ENCODE peak calls at places on chromosomes 7 and 10, in four cellular contexts. H is K562, G is GM12878, X is SK-N-SH. M is an unnamed sample.

GRCh38 chr7:157299613-157300405 is 37.0 kb upstream of the DNAJB6 start:
- DNase-seq in H (peak), G (no peak), X (peak), M (no peak)

GRCh38 chr7:28411876-28412662 is at the start of gene CREB5:
- DNase-seq in H (no peak), G (no peak), X (no peak), M (no peak)

GRCh38 chr7:117083648-117084047 is 130.3 kb downstream of the ST7 start:
- DNase-seq in H (no peak), G (no peak), X (no peak), M (no peak)

GRCh38 chr7:149321978-149322541 is 60.1 kb downstream of the ZNF783 start:
- DNase-seq in H (no peak), G (no peak), X (no peak), M (no peak)

GRCh38 chr7:70504254-70504653 is 627.7 kb upstream of the GALNT17 start:
- DNase-seq in H (no peak), G (no peak), X (no peak), M (no peak)

GRCh38 chr7:26397786-26398435 is 106.2 kb downstream of the SNX10 start:
- DNase-seq in H (peak), G (no peak), X (peak), M (no peak)

GRCh38 chr7:936131-937054 is 18.1 kb downstream of the ADAP1 start:
- DNase-seq in H (no peak), G (peak), X (no peak), M (no peak)

GRCh38 chr10:78261291-78261690 is 227.6 kb downstream of the RPS24 start:
- DNase-seq in H (no peak), G (no peak), X (no peak), M (no peak)

GRCh38 chr10:117621795-117622420 is 79.4 kb downstream of the EMX2 start:
- DNase-seq in H (no peak), G (no peak), X (no peak), M (no peak)

GRCh38 chr10:43203491-43204393 is 63.1 kb downstream of the RASGEF1A start:
- DNase-seq in H (peak), G (no peak), X (peak), M (no peak)

GRCh38 chr10:109967739-109968088 is 40.1 kb upstream of the ADD3 start:
- DNase-seq in H (no peak), G (no peak), X (no peak), M (no peak)

GRCh38 chr7:40799-41750 is 151.3 kb upstream of the FAM20C start:
- DNase-seq in H (no peak), G (no peak), X (no peak), M (peak)

GRCh38 chr7:29965030-29965429 is 24.6 kb downstream of the SCRN1 start:
- DNase-seq in H (no peak), G (no peak), X (no peak), M (no peak)

GRCh38 chr7:92461027-92462003 is 14.0 kb downstream of the GATAD1 start:
- DNase-seq in H (peak), G (no peak), X (peak), M (no peak)

GRCh38 chr10:79387974-79388850 is 40.9 kb downstream of the PPIF start:
- DNase-seq in H (peak), G (no peak), X (peak), M (peak)

GRCh38 chr7:139172775-139173174 is 58.3 kb upstream of the UBN2 start:
- DNase-seq in H (no peak), G (no peak), X (no peak), M (no peak)

GRCh38 chr10:102714621-102715455 is at the start of gene SFXN2:
- DNase-seq in H (no peak), G (no peak), X (no peak), M (no peak)

GRCh38 chr7:70571986-70572385 is 560.0 kb upstream of the GALNT17 start:
- DNase-seq in H (no peak), G (no peak), X (no peak), M (no peak)

GRCh38 chr10:91378061-91378460 is 32.1 kb upstream of the HECTD2 start:
- DNase-seq in H (no peak), G (no peak), X (peak), M (no peak)

GRCh38 chr7:4783762-4784351 is 8.4 kb downstream of the AP5Z1 start:
- DNase-seq in H (no peak), G (no peak), X (no peak), M (no peak)

GRCh38 chr7:48924433-48924832 is at the start of gene CDC14C:
- DNase-seq in H (no peak), G (no peak), X (peak), M (no peak)

GRCh38 chr10:97426776-97427570 is 982 bp downstream of the PGAM1 start:
- DNase-seq in H (no peak), G (no peak), X (no peak), M (no peak)

GRCh38 chr10:100173035-100173434 is 12.8 kb downstream of the ERLIN1 start:
- DNase-seq in H (no peak), G (no peak), X (no peak), M (no peak)

GRCh38 chr10:53403688-53404087 is 631.1 kb upstream of the MBL2 start:
- DNase-seq in H (no peak), G (no peak), X (peak), M (no peak)

GRCh38 chr7:95596183-95597135 is at the start of gene PDK4:
- DNase-seq in H (peak), G (no peak), X (peak), M (no peak)

GRCh38 chr10:122721111-122721510 is 21.5 kb upstream of the C10orf120 start:
- DNase-seq in H (no peak), G (no peak), X (no peak), M (no peak)

GRCh38 chr7:101823086-101823485 is 5.7 kb downstream of the CUX1 start:
- DNase-seq in H (no peak), G (no peak), X (no peak), M (no peak)

GRCh38 chr10:86083664-86084175 is 282.9 kb downstream of the GRID1 start:
- DNase-seq in H (no peak), G (no peak), X (no peak), M (no peak)

GRCh38 chr7:82264752-82265305 is 178.7 kb downstream of the CACNA2D1 start:
- DNase-seq in H (no peak), G (no peak), X (no peak), M (no peak)

GRCh38 chr10:131311661-131312260 is at the start of gene TCERG1L:
- DNase-seq in H (no peak), G (no peak), X (peak), M (peak)

GRCh38 chr7:13577566-13578145 is 411.8 kb downstream of the ETV1 start:
- DNase-seq in H (no peak), G (no peak), X (no peak), M (no peak)

GRCh38 chr10:24463683-24464426 is 254.9 kb downstream of the KIAA1217 start:
- DNase-seq in H (no peak), G (no peak), X (no peak), M (no peak)

GRCh38 chr7:18573410-18574234 is 78.1 kb downstream of the HDAC9 start:
- DNase-seq in H (no peak), G (no peak), X (no peak), M (no peak)

GRCh38 chr10:1579671-1580070 is 157.7 kb downstream of the ADARB2 start:
- DNase-seq in H (no peak), G (no peak), X (no peak), M (no peak)

GRCh38 chr7:27181176-27181520 is 3.9 kb downstream of the HOXA11 start:
- DNase-seq in H (no peak), G (no peak), X (no peak), M (no peak)

GRCh38 chr7:149625339-149625946 is 127.8 kb upstream of the ZNF746 start:
- DNase-seq in H (peak), G (no peak), X (peak), M (no peak)

GRCh38 chr10:69073025-69073424 is 14.9 kb upstream of the SRGN start:
- DNase-seq in H (peak), G (no peak), X (no peak), M (no peak)

GRCh38 chr7:154871483-154871882 is 131.4 kb downstream of the PAXIP1 start:
- DNase-seq in H (no peak), G (no peak), X (peak), M (no peak)

GRCh38 chr10:120400601-120401000 is 56.4 kb upstream of the PLPP4 start:
- DNase-seq in H (no peak), G (no peak), X (no peak), M (peak)

GRCh38 chr7:43481905-43482678 is 100.8 kb upstream of the STK17A start:
- DNase-seq in H (no peak), G (no peak), X (no peak), M (no peak)

DNA sequence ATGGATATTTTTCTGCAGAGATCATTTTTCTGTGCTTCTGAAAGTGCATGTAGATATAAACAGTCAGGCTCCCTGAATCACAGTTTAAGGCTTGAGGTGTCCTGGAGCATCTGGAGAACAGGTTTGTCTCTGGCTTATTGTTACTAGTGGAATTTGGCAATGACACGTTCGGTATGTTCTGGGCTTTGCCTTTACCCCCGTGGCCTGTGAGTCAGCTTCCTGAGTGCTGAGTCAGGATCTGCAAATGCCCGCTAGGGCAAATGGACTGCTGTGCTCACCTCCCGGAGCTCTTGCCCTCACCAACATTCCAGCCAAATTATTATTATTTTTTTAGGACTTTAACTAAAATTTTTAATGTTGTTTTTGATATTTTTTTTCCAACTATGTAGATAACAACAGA is 192.5 kb upstream of the PRSS1 start:
- DNase-seq in H (peak), G (no peak), X (peak), M (no peak)
- TF ChIP-seq RAD21 in H (no peak), G (no peak), X (no peak), M (no peak)

DNA sequence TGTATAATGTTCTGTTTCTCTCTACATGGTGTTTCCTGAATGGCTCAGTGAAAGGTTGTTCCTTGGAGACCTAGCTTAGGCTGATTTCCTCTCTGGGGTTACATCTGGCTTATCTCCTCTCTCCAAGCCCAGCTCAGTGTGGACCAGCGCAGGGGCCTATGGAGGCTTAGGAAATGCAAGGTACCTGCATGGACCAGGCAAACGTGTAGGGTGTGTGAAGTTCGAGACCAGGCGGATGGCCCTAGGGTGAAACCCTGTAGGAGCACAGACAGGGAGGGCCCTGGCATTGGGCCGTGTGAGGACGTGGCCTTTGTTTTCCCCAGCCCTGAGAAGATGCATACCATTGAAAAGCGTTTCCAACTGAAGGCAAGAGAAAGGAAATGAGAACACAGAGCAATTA is 59.0 kb downstream of the DOCK1 start:
- DNase-seq in H (no peak), G (no peak), X (no peak), M (no peak)
- TF ChIP-seq NRF1 in H (no peak), G (no peak), X (no peak), M (no peak)

GRCh38 chr10:48467669-48468068 is 137.2 kb downstream of the ARHGAP22 start:
- DNase-seq in H (no peak), G (no peak), X (no peak), M (no peak)

GRCh38 chr10:48469516-48470020 is 135.3 kb downstream of the ARHGAP22 start:
- DNase-seq in H (no peak), G (no peak), X (peak), M (peak)

GRCh38 chr10:48470115-48470892 is 134.6 kb downstream of the ARHGAP22 start:
- DNase-seq in H (peak), G (no peak), X (peak), M (peak)

GRCh38 chr10:48468130-48468790 is 136.6 kb downstream of the ARHGAP22 start:
- DNase-seq in H (peak), G (no peak), X (no peak), M (peak)

DNA sequence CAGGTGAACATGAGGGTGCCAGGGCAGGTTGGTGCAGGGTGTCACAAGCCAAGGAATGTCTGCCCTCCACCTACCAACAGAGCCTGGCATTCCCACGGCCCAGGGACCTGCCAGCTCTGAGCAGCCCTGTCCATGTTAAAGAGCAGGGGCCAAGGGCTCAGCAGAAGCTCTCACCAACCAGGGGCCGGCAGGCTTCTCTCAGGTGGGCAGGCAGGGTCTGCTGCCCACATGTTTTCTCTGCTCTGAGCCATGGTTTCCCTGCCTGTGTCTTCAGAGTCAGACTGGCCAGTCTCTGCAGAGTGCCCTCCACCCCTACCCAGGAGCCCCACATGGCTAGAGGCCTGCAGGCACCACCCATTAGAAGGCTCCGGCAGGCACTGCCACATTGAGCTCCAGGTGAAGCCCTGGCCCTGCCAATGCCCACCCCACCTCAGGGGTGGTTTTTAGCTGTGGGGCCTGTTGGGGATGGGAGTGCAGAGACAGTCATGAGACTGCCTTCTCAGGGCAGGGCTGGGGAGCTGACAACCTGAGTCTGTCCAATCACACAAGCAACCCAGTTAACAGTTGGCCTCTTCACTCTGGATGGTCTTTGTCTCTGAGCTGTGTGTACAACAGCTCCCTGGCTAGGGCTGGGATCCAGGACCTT is 135.9 kb downstream of the ARHGAP22 start:
- DNase-seq in H (no peak), G (no peak), X (no peak), M (peak)
- TF ChIP-seq RAD21 in H (no peak), G (no peak), X (no peak), M (no peak)

DNA sequence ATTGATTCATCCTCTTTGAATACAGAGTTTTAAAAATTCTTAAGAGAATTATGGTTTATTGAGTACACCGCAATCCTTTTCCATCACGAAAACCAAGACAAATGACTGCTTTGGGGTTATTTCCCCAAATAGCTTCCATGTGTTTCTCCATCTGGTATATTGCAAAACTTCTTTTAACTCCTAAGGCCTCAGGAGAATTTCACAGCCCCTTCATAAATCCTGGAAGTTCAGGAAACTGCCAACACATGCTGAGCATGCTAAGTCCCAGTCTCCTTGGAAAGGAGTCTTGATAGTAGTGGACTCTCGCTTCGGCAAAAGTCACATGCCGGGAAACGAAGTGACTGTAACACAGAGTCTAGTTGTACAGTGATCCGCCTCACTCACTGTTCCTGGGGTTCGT is 88.1 kb upstream of the RSU1 start:
- DNase-seq in H (no peak), G (no peak), X (no peak), M (no peak)
- TF ChIP-seq NRF1 in H (no peak), G (no peak), X (no peak), M (no peak)

DNA sequence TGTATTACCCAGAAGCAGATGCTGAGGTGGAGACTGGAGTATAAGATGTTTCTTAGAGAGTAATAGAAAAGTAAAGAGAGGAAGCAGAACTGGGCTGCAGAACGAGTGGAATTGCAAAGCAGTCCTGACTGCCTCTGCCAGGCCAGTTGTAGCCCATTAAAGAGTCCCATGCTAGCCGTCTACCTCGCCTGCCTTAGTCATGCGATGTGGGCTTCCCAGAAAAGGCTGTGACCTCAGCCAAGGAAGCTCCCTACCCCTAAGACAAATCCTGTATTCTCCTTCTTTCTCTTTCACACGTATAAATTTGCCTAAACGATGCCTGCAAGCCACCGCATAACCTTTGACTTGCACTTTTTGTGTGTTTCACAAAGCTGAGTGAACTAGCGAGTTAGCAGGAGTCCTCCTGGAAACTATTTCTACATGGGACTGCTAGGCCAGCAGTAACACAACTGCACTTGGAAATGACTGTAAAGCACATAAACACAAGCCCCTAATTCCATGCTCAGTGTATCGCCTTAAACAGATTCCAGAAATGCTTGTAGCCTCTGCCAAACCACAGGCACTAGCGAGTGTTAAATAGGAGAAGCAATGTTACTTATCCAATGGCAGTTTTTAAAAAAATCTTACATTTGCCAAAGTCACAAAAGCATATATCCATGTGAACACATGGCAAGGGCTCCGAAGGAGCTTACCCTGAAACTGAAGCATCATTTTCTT is 47.4 kb upstream of the GNAI1 start:
- DNase-seq in H (no peak), G (no peak), X (no peak), M (no peak)
- TF ChIP-seq RAD21 in H (no peak), G (no peak), X (no peak), M (no peak)

M was measured in H1.